ENCODE peak calls at places on chromosomes 4 and X, in five cellular contexts. One of them, this sample, is unnamed.

GRCh38 chr4:38030023-38030422 is 69.8 kb downstream of the PTTG2 start:
- DNase-seq in suprapubic skin: no peak
- DNase-seq in spleen: no peak
- DNase-seq in EL: peak; percentile 56
- DNase-seq in mucosa of descending colon: no peak
- DNase-seq in this sample: no peak

GRCh38 chr4:148359769-148360168 is 82.4 kb downstream of the NR3C2 start:
- DNase-seq in suprapubic skin: no peak
- DNase-seq in spleen: no peak
- DNase-seq in EL: no peak
- DNase-seq in mucosa of descending colon: no peak
- DNase-seq in this sample: no peak

GRCh38 chr4:168759959-168760527 is 250.0 kb downstream of the CBR4 start:
- DNase-seq in suprapubic skin: no peak
- DNase-seq in spleen: no peak
- DNase-seq in EL: no peak
- DNase-seq in mucosa of descending colon: no peak
- DNase-seq in this sample: peak; percentile 65

GRCh38 chr4:37719021-37719420 is 32.8 kb upstream of the RELL1 start:
- DNase-seq in suprapubic skin: no peak
- DNase-seq in spleen: no peak
- DNase-seq in EL: peak; percentile 60
- DNase-seq in mucosa of descending colon: no peak
- DNase-seq in this sample: no peak

GRCh38 chrX:71106427-71106826 is at the start of gene CXorf65:
- DNase-seq in suprapubic skin: no peak
- DNase-seq in spleen: peak; percentile 22
- DNase-seq in EL: no peak
- DNase-seq in mucosa of descending colon: no peak
- DNase-seq in this sample: no peak

GRCh38 chrX:27445438-27445837 is 17.7 kb downstream of the PPP4R3C start:
- DNase-seq in suprapubic skin: no peak
- DNase-seq in spleen: no peak
- DNase-seq in EL: no peak
- DNase-seq in mucosa of descending colon: no peak
- DNase-seq in this sample: no peak

GRCh38 chrX:56281789-56282188 is 49.6 kb downstream of the KLF8 start:
- DNase-seq in suprapubic skin: no peak
- DNase-seq in spleen: no peak
- DNase-seq in EL: peak; percentile 0
- DNase-seq in mucosa of descending colon: no peak
- DNase-seq in this sample: no peak

GRCh38 chr4:6840062-6840976 is 57.8 kb downstream of the KIAA0232 start:
- DNase-seq in suprapubic skin: no peak
- DNase-seq in spleen: no peak
- DNase-seq in EL: peak; percentile 61
- DNase-seq in mucosa of descending colon: no peak
- DNase-seq in this sample: no peak

GRCh38 chrX:16023790-16024734 is 99.3 kb upstream of the GRPR start:
- DNase-seq in suprapubic skin: no peak
- DNase-seq in spleen: no peak
- DNase-seq in EL: peak; percentile 43
- DNase-seq in mucosa of descending colon: no peak
- DNase-seq in this sample: no peak

GRCh38 chr4:109701566-109702399 is 1.5 kb downstream of the CASP6 start:
- DNase-seq in suprapubic skin: no peak
- DNase-seq in spleen: no peak
- DNase-seq in EL: peak; percentile 3
- DNase-seq in mucosa of descending colon: peak; percentile 62
- DNase-seq in this sample: no peak

GRCh38 chrX:29617276-29617675 is 598.1 kb upstream of the MAGEB2 start:
- DNase-seq in suprapubic skin: no peak
- DNase-seq in spleen: no peak
- DNase-seq in EL: peak; percentile 2
- DNase-seq in mucosa of descending colon: no peak
- DNase-seq in this sample: no peak

GRCh38 chrX:56564182-56564885 is 907 bp downstream of the UBQLN2 start:
- DNase-seq in suprapubic skin: no peak
- DNase-seq in spleen: peak; percentile 74
- DNase-seq in EL: peak; percentile 29
- DNase-seq in mucosa of descending colon: peak; percentile 38
- DNase-seq in this sample: peak; percentile 58

GRCh38 chr4:146916479-146917076 is 29.1 kb downstream of the TTC29 start:
- DNase-seq in suprapubic skin: no peak
- DNase-seq in spleen: no peak
- DNase-seq in EL: peak; percentile 40
- DNase-seq in mucosa of descending colon: no peak
- DNase-seq in this sample: no peak

GRCh38 chrX:16807976-16808542 is 21.8 kb downstream of the TXLNG start:
- DNase-seq in suprapubic skin: no peak
- DNase-seq in spleen: no peak
- DNase-seq in EL: peak; percentile 52
- DNase-seq in mucosa of descending colon: no peak
- DNase-seq in this sample: no peak

GRCh38 chr4:101020956-101021355 is 326.4 kb downstream of the PPP3CA start:
- DNase-seq in suprapubic skin: no peak
- DNase-seq in spleen: no peak
- DNase-seq in EL: peak; percentile 65
- DNase-seq in mucosa of descending colon: no peak
- DNase-seq in this sample: no peak

GRCh38 chrX:54358424-54359211 is 772 bp upstream of the WNK3 start:
- DNase-seq in suprapubic skin: peak; percentile 70
- DNase-seq in spleen: peak; percentile 73
- DNase-seq in EL: peak; percentile 1
- DNase-seq in mucosa of descending colon: peak; percentile 23
- DNase-seq in this sample: peak; percentile 75

GRCh38 chr4:8451440-8452182 is 11.0 kb downstream of the TRMT44 start:
- DNase-seq in suprapubic skin: no peak
- DNase-seq in spleen: no peak
- DNase-seq in EL: no peak
- DNase-seq in mucosa of descending colon: no peak
- DNase-seq in this sample: no peak

GRCh38 chrX:16882188-16882587 is 12.0 kb upstream of the RBBP7 start:
- DNase-seq in suprapubic skin: no peak
- DNase-seq in spleen: peak; percentile 81
- DNase-seq in EL: peak; percentile 16
- DNase-seq in mucosa of descending colon: peak; percentile 68
- DNase-seq in this sample: peak; percentile 65

This sample was measured in upper lobe of right lung.